ENCODE peak calls at places on chromosome 20, in seven cellular contexts. O, Y, F, Z, V, D and B are unnamed samples. For H3K4me1 and H3K36me3, the result is how much of the 10 kb centered on the place peaks cover.

GRCh38 chr20:57568960-57569359 is 8.1 kb downstream of the PCK1 start:
- DNase-seq in O (no peak), Y (no peak), F (no peak), Z (no peak), V (no peak), D (no peak), B (no peak)

GRCh38 chr20:1631309-1632227 is 11.8 kb upstream of the SIRPB1 start:
- DNase-seq in O (no peak), Y (no peak), F (no peak), Z (no peak), V (no peak), D (no peak), B (no peak)

GRCh38 chr20:60447703-60448102 is 489.5 kb downstream of the CDH26 start:
- DNase-seq in O (no peak), Y (no peak), F (no peak), Z (no peak), V (no peak), D (peak), B (no peak)

GRCh38 chr20:51767018-51767866 is 948 bp downstream of the ATP9A start:
- DNase-seq in O (peak), Y (peak), F (peak), Z (peak), V (peak), D (no peak), B (peak)

GRCh38 chr20:24289737-24290481 is 179.5 kb upstream of the SYNDIG1 start:
- DNase-seq in O (peak), Y (no peak), F (no peak), Z (no peak), V (no peak), D (no peak), B (peak)

GRCh38 chr20:47206962-47207641 is 149.4 kb downstream of the ZMYND8 start:
- DNase-seq in O (no peak), Y (no peak), F (no peak), Z (peak), V (no peak), D (no peak), B (no peak)

GRCh38 chr20:58571942-58572666 is 56.9 kb upstream of the APCDD1L start:
- DNase-seq in O (peak), Y (no peak), F (no peak), Z (no peak), V (no peak), D (peak), B (no peak)

GRCh38 chr20:35318502-35319157 is 26.4 kb upstream of the FAM83C start:
- DNase-seq in O (peak), Y (no peak), F (peak), Z (no peak), V (no peak), D (peak), B (peak)

GRCh38 chr20:14303106-14303505 is 34.3 kb downstream of the FLRT3 start:
- DNase-seq in O (no peak), Y (no peak), F (no peak), Z (no peak), V (no peak), D (no peak), B (no peak)

GRCh38 chr20:57158474-57158873 is 108.0 kb downstream of the BMP7 start:
- DNase-seq in O (no peak), Y (no peak), F (no peak), Z (no peak), V (no peak), D (no peak), B (no peak)

GRCh38 chr20:35901678-35902544 is 52.4 kb downstream of the SCAND1 start:
- DNase-seq in O (peak), Y (peak), F (no peak), Z (peak), V (no peak), D (peak), B (no peak)

GRCh38 chr20:49616154-49617007 is 48.4 kb upstream of the PTGIS start:
- DNase-seq in O (no peak), Y (no peak), F (no peak), Z (no peak), V (no peak), D (no peak), B (no peak)

GRCh38 chr20:45088247-45088646 is 12.7 kb downstream of the KCNS1 start:
- DNase-seq in O (peak), Y (no peak), F (no peak), Z (no peak), V (no peak), D (peak), B (no peak)

GRCh38 chr20:39897781-39898466 is 791.1 kb downstream of the MAFB start:
- DNase-seq in O (peak), Y (no peak), F (no peak), Z (no peak), V (no peak), D (no peak), B (no peak)

GRCh38 chr20:46709055-46709458 is 392 bp upstream of the SLC2A10 start:
- DNase-seq in O (no peak), Y (no peak), F (peak), Z (no peak), V (no peak), D (no peak), B (no peak)

GRCh38 chr20:60036346-60037119 is 78.3 kb downstream of the CDH26 start:
- DNase-seq in O (no peak), Y (no peak), F (no peak), Z (no peak), V (no peak), D (no peak), B (no peak)

GRCh38 chr20:37879843-37880242 is 23.1 kb upstream of the VSTM2L start:
- DNase-seq in O (no peak), Y (no peak), F (no peak), Z (no peak), V (no peak), D (no peak), B (no peak)
- H3K4me1 ChIP-seq in O (under half), Y (under half), F (under half), Z (under half), V (under half), D (under half), B (under half)

GRCh38 chr20:62282103-62282502 is 20.7 kb upstream of the ADRM1 start:
- DNase-seq in O (no peak), Y (no peak), F (no peak), Z (no peak), V (no peak), D (no peak), B (no peak)
- H3K36me3 ChIP-seq in O (half or more), Y (under half), F (under half), Z (half or more), V (under half), D (half or more), B (under half)

GRCh38 chr20:33567949-33568348 is 78.1 kb downstream of the CBFA2T2 start:
- DNase-seq in O (no peak), Y (no peak), F (no peak), Z (no peak), V (no peak), D (no peak), B (no peak)
- H3K4me1 ChIP-seq in O (under half), Y (under half), F (under half), Z (under half), V (under half), D (under half), B (under half)

GRCh38 chr20:32773880-32774279 is 11.7 kb downstream of the DNMT3B start:
- DNase-seq in O (no peak), Y (no peak), F (no peak), Z (no peak), V (no peak), D (no peak), B (no peak)
- H3K36me3 ChIP-seq in O (under half), Y (under half), F (under half), Z (under half), V (under half), D (under half), B (under half)

DNA sequence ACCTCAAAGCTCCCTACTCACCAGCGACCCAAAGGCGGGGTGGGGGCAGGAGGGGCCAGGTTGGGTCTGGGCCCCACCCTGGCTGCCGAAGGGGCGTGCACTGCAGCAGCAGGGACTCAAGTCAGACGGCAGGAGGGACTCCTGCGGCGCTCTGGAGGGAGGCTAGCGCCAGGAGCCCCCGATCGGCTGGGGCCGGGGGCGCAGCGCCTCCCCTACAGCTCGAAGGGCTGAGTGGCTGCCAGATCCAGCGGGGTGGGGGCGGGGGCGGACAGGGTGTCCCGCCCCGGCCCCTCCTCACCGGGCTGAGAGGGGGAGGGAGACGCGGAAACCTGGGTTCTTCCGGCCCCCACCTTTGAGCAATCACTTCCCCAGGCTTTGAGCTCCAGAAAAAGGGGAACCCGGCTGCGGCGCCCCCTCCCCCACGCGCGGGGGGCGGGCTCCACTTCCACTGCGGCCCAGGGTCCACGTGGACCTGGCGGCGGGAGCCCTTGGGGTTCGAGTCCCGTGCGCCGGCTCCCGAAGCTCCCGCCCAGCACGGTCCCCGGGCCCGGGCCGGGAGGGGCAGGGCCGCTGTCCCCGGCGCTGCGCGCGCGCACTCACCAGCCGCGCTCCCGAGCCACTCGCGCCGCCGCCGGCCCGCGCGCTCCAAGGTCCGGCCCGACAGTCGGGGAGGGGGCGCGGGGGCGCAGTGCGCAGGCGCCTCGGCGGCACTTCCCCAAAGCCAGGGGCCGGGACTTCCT is at the start of gene RGS19:
- DNase-seq in O (peak), Y (peak), F (peak), Z (peak), V (peak), D (peak), B (peak)
- H3K4me1 ChIP-seq in O (under half), Y (under half), F (under half), Z (under half), V (under half), D (under half), B (under half)

GRCh38 chr20:54619181-54619580 is 143.8 kb downstream of the DOK5 start:
- DNase-seq in O (peak), Y (no peak), F (no peak), Z (no peak), V (no peak), D (no peak), B (no peak)

GRCh38 chr20:54625497-54625896 is 150.1 kb downstream of the DOK5 start:
- DNase-seq in O (no peak), Y (no peak), F (no peak), Z (no peak), V (no peak), D (no peak), B (peak)

GRCh38 chr20:54624701-54625472 is 149.5 kb downstream of the DOK5 start:
- DNase-seq in O (no peak), Y (peak), F (no peak), Z (no peak), V (no peak), D (peak), B (no peak)

GRCh38 chr20:54622338-54623280 is 147.2 kb downstream of the DOK5 start:
- DNase-seq in O (peak), Y (peak), F (no peak), Z (no peak), V (no peak), D (peak), B (no peak)

DNA sequence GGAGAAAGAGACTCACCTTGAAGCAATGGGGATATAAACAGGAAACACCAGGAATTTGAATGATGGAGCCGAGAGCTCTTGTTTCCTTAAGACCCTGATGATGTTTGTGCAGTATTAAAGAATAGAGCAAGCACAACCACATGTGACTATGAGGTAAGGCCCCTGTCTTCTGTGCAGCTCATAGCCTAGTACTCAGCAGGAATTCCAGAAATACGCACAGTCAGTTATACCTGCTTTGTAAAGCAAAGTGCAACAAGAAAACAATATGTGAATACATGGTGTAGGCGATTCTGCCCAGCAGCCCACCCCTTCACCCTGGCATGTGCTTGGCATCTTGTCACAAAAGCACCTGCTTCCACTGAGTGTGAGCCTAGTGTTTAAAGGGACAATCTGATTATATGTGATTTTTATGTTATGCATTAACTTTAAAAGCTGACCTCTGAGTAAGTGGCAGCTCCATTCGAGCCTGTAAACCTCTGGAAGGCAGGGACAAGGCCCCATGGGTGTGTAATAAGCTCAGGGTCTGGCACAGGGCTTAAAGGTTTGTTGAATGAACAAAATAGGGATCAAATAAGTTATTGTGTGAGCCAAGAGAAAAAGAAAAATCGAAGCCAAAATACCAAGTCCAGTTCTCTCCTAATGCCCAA is 148.7 kb downstream of the DOK5 start:
- DNase-seq in O (no peak), Y (no peak), F (no peak), Z (no peak), V (no peak), D (no peak), B (no peak)
- H3K36me3 ChIP-seq in O (under half), Y (under half), F (under half), Z (under half), V (under half), D (under half), B (under half)

GRCh38 chr20:53899351-53900167 is 170.8 kb downstream of the BCAS1 start:
- DNase-seq in O (peak), Y (peak), F (peak), Z (peak), V (no peak), D (peak), B (peak)
- H3K4me1 ChIP-seq in O (under half), Y (under half), F (under half), Z (under half), V (under half), D (under half), B (under half)